ENCODE peak calls at places on chromosomes 2 and 18, in six cellular contexts. Z is ovary, F is sigmoid colon, A is transverse colon, J is GM12878, U is A549. N is an unnamed sample.

GRCh38 chr2:106781196-106781595 is 104.8 kb downstream of the ST6GAL2 start:
- DNase-seq in F (no peak), J (no peak), Z (no peak), U (no peak), A (no peak), N (no peak)

GRCh38 chr2:223949241-223949640 is 4.1 kb upstream of the WDFY1 start:
- DNase-seq in J (no peak), A (no peak), F (no peak), Z (no peak), U (no peak), N (no peak)

GRCh38 chr2:214465386-214466146 is 54.7 kb downstream of the VWC2L start:
- DNase-seq in J (no peak), A (no peak), F (no peak), Z (no peak), U (no peak), N (no peak)

GRCh38 chr2:52904511-52904910 is 863.1 kb upstream of the CHAC2 start:
- DNase-seq in Z (no peak), A (no peak), F (no peak), J (no peak), U (no peak), N (no peak)

GRCh38 chr2:181440919-181441318 is 16.3 kb upstream of the ITGA4 start:
- DNase-seq in A (no peak), Z (no peak), F (no peak), U (no peak), J (no peak), N (no peak)

GRCh38 chr2:186853871-186854435 is 5.0 kb upstream of the ZSWIM2 start:
- DNase-seq in F (no peak), U (no peak), Z (no peak), A (no peak), J (no peak), N (no peak)

GRCh38 chr2:118044103-118044716 is 30.3 kb upstream of the CCDC93 start:
- DNase-seq in F (no peak), A (no peak), Z (no peak), U (no peak), J (no peak), N (no peak)

GRCh38 chr2:111624401-111625156 is 259.4 kb downstream of the ANAPC1 start:
- DNase-seq in A (no peak), Z (no peak), U (no peak), J (no peak), F (no peak), N (no peak)

GRCh38 chr2:229641676-229642075 is 72.7 kb downstream of the DNER start:
- DNase-seq in F (no peak), A (no peak), Z (no peak), U (no peak), J (no peak), N (no peak)

GRCh38 chr18:3623769-3624545 is 174.0 kb downstream of the TGIF1 start:
- DNase-seq in A (peak; percentile 85), F (peak; percentile 86), J (no peak), Z (peak; percentile 64), U (peak; percentile 69), N (peak; percentile 50)

GRCh38 chr2:164220250-164220649 is 401.0 kb downstream of the GRB14 start:
- DNase-seq in U (no peak), F (no peak), Z (no peak), J (no peak), A (no peak), N (no peak)

GRCh38 chr2:232420463-232421188 is 14.0 kb downstream of the ALPG start:
- DNase-seq in Z (no peak), F (no peak), A (peak; percentile 47), J (no peak), U (peak; percentile 25), N (no peak)

GRCh38 chr2:108330971-108331370 is 42.3 kb downstream of the SULT1C2 start:
- DNase-seq in U (no peak), J (no peak), A (no peak), Z (no peak), F (no peak), N (no peak)

GRCh38 chr18:22309191-22309590 is 108.5 kb downstream of the CTAGE1 start:
- DNase-seq in J (no peak), Z (no peak), U (no peak), F (no peak), A (no peak), N (no peak)

GRCh38 chr2:55010149-55010591 is 40.1 kb downstream of the RTN4 start:
- DNase-seq in U (peak; percentile 26), J (peak; percentile 60), Z (peak; percentile 21), A (peak; percentile 75), F (peak; percentile 73), N (no peak)

GRCh38 chr2:170465241-170465640 is 249.9 kb upstream of the SP5 start:
- DNase-seq in Z (no peak), A (no peak), J (no peak), U (no peak), F (no peak), N (no peak)

GRCh38 chr2:217150236-217150635 is 290.4 kb upstream of the TNP1 start:
- DNase-seq in Z (no peak), F (no peak), J (no peak), A (no peak), U (no peak), N (no peak)

GRCh38 chr2:215137741-215138340 is 585 bp downstream of the ABCA12 start:
- DNase-seq in F (no peak), Z (no peak), J (no peak), U (no peak), A (no peak), N (no peak)

GRCh38 chr2:188580738-188581137 is 289.1 kb downstream of the GULP1 start:
- DNase-seq in Z (no peak), A (no peak), U (no peak), J (no peak), F (no peak), N (no peak)

GRCh38 chr2:3485166-3485565 is 34.2 kb downstream of the ADI1 start:
- DNase-seq in J (no peak), F (peak; percentile 51), U (no peak), Z (peak; percentile 13), A (no peak), N (no peak)

GRCh38 chr2:54671875-54672586 is 51.4 kb upstream of the EML6 start:
- DNase-seq in Z (no peak), F (no peak), J (no peak), U (no peak), A (no peak), N (no peak)

GRCh38 chr2:48482774-48483173 is 47.2 kb upstream of the STON1 start:
- DNase-seq in A (no peak), F (no peak), J (no peak), U (no peak), Z (no peak), N (no peak)

GRCh38 chr2:16625759-16626158 is 39.9 kb downstream of the CYRIA start:
- DNase-seq in U (no peak), A (no peak), F (no peak), J (peak; percentile 24), Z (no peak), N (no peak)

GRCh38 chr18:52343138-52343537 is 3.1 kb downstream of the DCC start:
- DNase-seq in F (no peak), J (no peak), U (no peak), Z (no peak), A (no peak), N (no peak)

GRCh38 chr2:65425276-65425675 is 7.1 kb downstream of the SPRED2 start:
- DNase-seq in U (no peak), F (no peak), Z (no peak), J (no peak), A (no peak), N (no peak)

GRCh38 chr2:86216577-86217555 is 17.6 kb downstream of the MRPL35 start:
- DNase-seq in A (no peak), U (no peak), Z (no peak), F (no peak), J (no peak), N (no peak)

GRCh38 chr18:24802439-24802838 is 342.0 kb downstream of the HRH4 start:
- DNase-seq in A (peak; percentile 61), Z (no peak), U (no peak), J (no peak), F (no peak), N (no peak)
- H3K4me3 ChIP-seq in A (no peak overlapping the region), Z (no peak overlapping the region), U (no peak overlapping the region), J (no peak overlapping the region), F (no peak overlapping the region), N (no peak overlapping the region)

GRCh38 chr2:159712929-159713575 is 746 bp downstream of the MARCHF7 start:
- DNase-seq in F (no peak), Z (no peak), A (no peak), J (no peak), U (peak; percentile 10), N (no peak)

GRCh38 chr2:159711562-159712193 is 628 bp upstream of the MARCHF7 start:
- DNase-seq in F (no peak), J (peak; percentile 30), Z (no peak), A (no peak), U (no peak), N (no peak)

GRCh38 chr2:159710601-159711180 is 1.6 kb upstream of the MARCHF7 start:
- DNase-seq in U (no peak), F (no peak), A (no peak), J (no peak), Z (no peak), N (no peak)

GRCh38 chr2:159713691-159714585 is 1.6 kb downstream of the MARCHF7 start:
- DNase-seq in A (no peak), J (no peak), U (peak; percentile 21), Z (no peak), F (no peak), N (no peak)

GRCh38 chr2:159712194-159712928 is at the start of gene MARCHF7:
- DNase-seq in Z (peak; percentile 97), A (peak; percentile 98), J (peak; percentile 79), F (peak; percentile 98), U (peak; percentile 89), N (peak; percentile 96)
- TF ChIP-seq POLR2A in Z (peak; percentile 94), A (peak; percentile 99), J (peak; percentile 99), F (peak; percentile 94), U (peak; percentile 89), N (peak; percentile 98)

DNA sequence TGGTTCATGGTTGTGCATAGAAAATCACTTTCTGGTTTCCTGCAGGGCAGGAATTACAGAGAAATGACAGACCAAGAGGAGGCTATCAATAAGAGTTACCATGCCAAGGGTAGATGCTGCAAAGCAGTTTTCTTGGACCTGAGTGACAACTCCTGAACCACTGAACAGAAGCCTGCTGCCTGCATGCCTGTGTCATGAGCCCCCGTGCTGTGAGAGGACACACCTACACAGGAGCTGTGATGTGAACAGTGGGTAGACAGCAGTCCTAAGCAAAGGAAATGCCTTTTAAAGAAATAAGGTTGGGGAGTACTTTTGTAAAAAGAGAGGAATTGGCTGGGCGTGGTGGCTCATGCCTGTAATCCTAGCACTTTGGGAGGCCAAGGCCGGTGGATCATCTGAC is 54.2 kb upstream of the CREB1 start:
- DNase-seq in F (no peak), J (no peak), A (no peak), Z (no peak), U (no peak), N (no peak)
- TF ChIP-seq EP300 in F (no peak), J (no peak), A (no peak), Z (no peak), U (no peak), N (no peak)

DNA sequence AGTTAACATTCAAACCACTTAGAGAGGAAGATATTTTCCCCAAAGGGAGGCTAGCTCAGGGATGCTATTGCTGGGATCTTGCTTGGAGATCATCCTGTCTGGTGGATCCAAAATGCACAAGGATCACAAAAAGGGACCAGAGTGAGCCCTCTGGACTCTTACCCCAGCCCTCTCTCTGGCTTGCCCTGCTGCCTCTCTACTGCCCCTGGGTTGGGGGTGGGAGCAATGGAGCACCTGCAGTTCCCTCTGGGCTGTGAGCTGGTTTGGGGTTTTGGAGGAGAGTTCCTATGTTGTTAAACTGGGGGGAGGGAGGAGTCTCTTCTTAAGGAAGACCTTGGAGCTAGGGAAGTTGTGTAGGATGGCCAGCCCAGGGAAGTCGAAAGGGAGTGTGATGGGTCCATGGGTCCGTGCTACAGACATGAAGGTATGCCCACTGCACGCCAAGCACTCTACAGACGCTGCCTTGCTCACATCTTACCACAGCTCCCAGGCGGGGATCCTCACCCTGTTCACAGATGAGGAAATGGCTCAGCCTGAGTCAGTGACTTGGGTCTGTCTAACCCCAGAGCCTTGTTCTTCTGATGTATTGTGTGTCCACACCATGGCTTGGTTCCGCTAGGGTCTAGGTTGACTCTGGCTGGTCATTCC is 3.8 kb downstream of the LBH start:
- DNase-seq in A (no peak), J (no peak), U (no peak), F (peak; percentile 62), Z (no peak), N (no peak)
- H3K4me3 ChIP-seq in A (no peak overlapping the region), J (peak overlapping the region; percentile 80), U (peak overlapping the region; percentile 97), F (no peak overlapping the region), Z (no peak overlapping the region), N (no peak overlapping the region)

N was measured in tibial nerve.